ENCODE peak calls at places on chromosomes 2 and 18, in four cellular contexts. F is SK-MEL-5; Y is AG09309; X is activated CD4-positive, alpha-beta T cell treated with anti-CD3 and anti-CD28 coated beads, Interleukin-2, amount 10 ng/mL, durations not matched to agents 24 days and 14 days. C is an unnamed sample.

GRCh38 chr2:64133354-64133753 is 10.9 kb downstream of the PELI1 start:
- DNase-seq in F (no peak), Y (no peak), X (no peak), C (no peak)

GRCh38 chr2:100865819-100866462 is 46.0 kb downstream of the NPAS2 start:
- DNase-seq in F (no peak), Y (no peak), X (no peak), C (no peak)

GRCh38 chr2:101076581-101076980 is 74.5 kb downstream of the RPL31 start:
- DNase-seq in F (no peak), Y (no peak), X (no peak), C (no peak)

GRCh38 chr2:55309441-55309840 is 40.4 kb upstream of the MTIF2 start:
- DNase-seq in F (no peak), Y (peak), X (no peak), C (no peak)

GRCh38 chr2:109005686-109006204 is 16.7 kb upstream of the EDAR start:
- DNase-seq in F (no peak), Y (no peak), X (no peak), C (no peak)

GRCh38 chr2:202307690-202308089 is 42.1 kb downstream of the NOP58 start:
- DNase-seq in F (no peak), Y (no peak), X (no peak), C (peak)

GRCh38 chr2:149170911-149171310 is 132.4 kb downstream of the LYPD6B start:
- DNase-seq in F (no peak), Y (no peak), X (no peak), C (no peak)

GRCh38 chr2:85437488-85438290 is 19.2 kb downstream of the SH2D6 start:
- DNase-seq in F (peak), Y (peak), X (peak), C (peak)

GRCh38 chr18:52288403-52289004 is 51.5 kb upstream of the DCC start:
- DNase-seq in F (peak), Y (no peak), X (peak), C (no peak)

GRCh38 chr2:22867921-22868320 is 517.1 kb upstream of the KLHL29 start:
- DNase-seq in F (no peak), Y (no peak), X (no peak), C (no peak)

GRCh38 chr2:176080540-176081355 is 3.0 kb downstream of the EVX2 start:
- DNase-seq in F (no peak), Y (no peak), X (peak), C (no peak)

GRCh38 chr2:144505245-144505801 is 14.6 kb downstream of the ZEB2 start:
- DNase-seq in F (no peak), Y (no peak), X (peak), C (no peak)